ENCODE peak calls at places on chromosomes 12 and 14, in seven cellular contexts. K is tibial artery, J is fibroblast of lung, H is left ventricle myocardium inferior, G is suprapubic skin, S is dorsolateral prefrontal cortex, I is heart left ventricle. M is an unnamed sample.

GRCh38 chr12:76450690-76451089 is 102.5 kb upstream of the BBS10 start:
- DNase-seq in K (no peak), J (peak; percentile 83), H (no peak), G (no peak), S (no peak), I (no peak), M (no peak)

GRCh38 chr12:125222876-125223275 is 157.6 kb downstream of the AACS start:
- DNase-seq in K (no peak), J (no peak), H (no peak), G (no peak), S (no peak), I (no peak), M (no peak)

GRCh38 chr14:50056457-50056856 is 59.9 kb downstream of the VCPKMT start:
- DNase-seq in K (no peak), J (no peak), H (no peak), G (no peak), S (no peak), I (no peak), M (no peak)

GRCh38 chr12:31897791-31898503 is 61.3 kb upstream of the RESF1 start:
- DNase-seq in K (peak; percentile 34), J (no peak), H (peak; percentile 40), G (no peak), S (no peak), I (peak; percentile 34), M (no peak)

GRCh38 chr12:102421801-102422583 is 58.4 kb downstream of the IGF1 start:
- DNase-seq in K (no peak), J (no peak), H (no peak), G (no peak), S (no peak), I (no peak), M (no peak)

GRCh38 chr12:93379432-93380308 is 1.9 kb downstream of the NUDT4 start:
- DNase-seq in K (no peak), J (no peak), H (no peak), G (no peak), S (no peak), I (no peak), M (no peak)

GRCh38 chr14:59356783-59357182 is 108.4 kb downstream of the GPR135 start:
- DNase-seq in K (no peak), J (no peak), H (no peak), G (no peak), S (no peak), I (no peak), M (no peak)

GRCh38 chr14:96823652-96824051 is 26.5 kb downstream of the VRK1 start:
- DNase-seq in K (no peak), J (no peak), H (no peak), G (no peak), S (no peak), I (no peak), M (no peak)

GRCh38 chr12:50246873-50247612 is 36.3 kb downstream of the LIMA1 start:
- DNase-seq in K (peak; percentile 86), J (peak; percentile 98), H (peak; percentile 68), G (peak; percentile 91), S (peak; percentile 88), I (peak; percentile 86), M (no peak)

GRCh38 chr14:74739293-74740030 is 23.7 kb upstream of the YLPM1 start:
- DNase-seq in K (no peak), J (no peak), H (no peak), G (no peak), S (no peak), I (no peak), M (no peak)

GRCh38 chr12:50537538-50537919 is 32.7 kb downstream of the DIP2B start:
- DNase-seq in K (no peak), J (no peak), H (no peak), G (no peak), S (no peak), I (no peak), M (no peak)

GRCh38 chr12:31578632-31579031 is 12.3 kb downstream of the DENND5B start:
- DNase-seq in K (no peak), J (peak; percentile 64), H (no peak), G (no peak), S (peak; percentile 71), I (no peak), M (no peak)

GRCh38 chr12:93784339-93785086 is 107.3 kb downstream of the CRADD start:
- DNase-seq in K (peak; percentile 83), J (peak; percentile 89), H (peak; percentile 30), G (peak; percentile 77), S (no peak), I (peak; percentile 36), M (peak; percentile 59)

GRCh38 chr14:104688505-104688754 is 988 bp upstream of the INF2 start:
- DNase-seq in K (no peak), J (no peak), H (no peak), G (no peak), S (no peak), I (no peak), M (no peak)

GRCh38 chr12:108820700-108821406 is 36.5 kb downstream of the SSH1 start:
- DNase-seq in K (no peak), J (no peak), H (no peak), G (no peak), S (no peak), I (no peak), M (peak; percentile 67)

GRCh38 chr12:108822458-108823205 is 34.8 kb downstream of the SSH1 start:
- DNase-seq in K (no peak), J (no peak), H (no peak), G (no peak), S (no peak), I (no peak), M (no peak)

GRCh38 chr12:108819920-108820699 is 37.3 kb downstream of the SSH1 start:
- DNase-seq in K (no peak), J (no peak), H (no peak), G (no peak), S (no peak), I (no peak), M (no peak)

GRCh38 chr12:108823804-108824203 is 33.6 kb downstream of the SSH1 start:
- DNase-seq in K (no peak), J (no peak), H (no peak), G (no peak), S (no peak), I (no peak), M (no peak)

DNA sequence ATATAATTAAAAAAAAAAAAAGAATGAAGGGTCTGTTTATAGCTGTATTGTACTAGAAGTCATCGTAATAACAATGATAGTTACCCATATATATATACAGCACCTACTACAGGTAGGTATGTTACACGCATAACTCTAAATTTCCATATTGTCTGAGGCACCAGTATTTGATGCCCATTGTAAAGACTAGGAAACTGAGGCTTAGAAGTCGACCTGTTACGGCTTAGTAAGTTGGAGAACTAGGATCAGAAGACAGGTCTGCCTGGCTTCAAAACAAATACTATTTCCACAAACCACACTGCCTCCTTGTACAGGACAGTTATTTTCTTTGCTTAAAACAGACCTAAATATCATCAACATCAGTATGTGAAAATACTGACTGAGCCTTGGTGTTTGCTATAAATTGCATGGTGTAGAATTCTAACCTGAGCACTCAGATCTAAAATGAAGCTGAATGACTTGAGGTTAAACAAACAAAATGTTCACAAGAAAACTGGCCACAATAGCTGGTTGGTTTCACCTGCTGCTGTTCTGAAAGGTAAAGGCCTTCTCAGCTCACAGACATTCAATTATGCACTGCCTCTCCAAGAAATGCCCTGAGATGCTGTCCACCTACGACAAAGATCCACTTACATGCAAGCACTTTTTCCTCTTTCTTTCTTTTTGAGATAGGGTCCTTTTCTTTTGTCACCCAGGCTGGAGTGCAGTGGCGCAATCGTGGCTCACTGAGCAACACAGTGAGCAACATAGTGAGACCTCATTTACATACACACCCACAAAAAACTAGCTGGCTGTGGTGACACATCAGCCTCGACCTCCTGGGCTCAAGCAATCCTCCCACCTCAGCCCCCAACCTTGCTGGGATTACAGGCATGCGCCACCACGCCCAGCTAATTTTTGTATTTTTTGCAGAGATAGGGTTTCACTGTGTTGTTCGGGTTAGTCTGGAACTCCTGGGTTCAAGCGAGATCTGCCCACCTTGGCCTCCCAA is 35.7 kb downstream of the SSH1 start:
- DNase-seq in K (no peak), J (no peak), H (no peak), G (no peak), S (no peak), I (no peak), M (no peak)
- H3K27ac ChIP-seq in K (no peak overlapping the region), J (peak overlapping the region; percentile 13), H (peak overlapping the region; percentile 94), G (no peak overlapping the region), S (no peak overlapping the region), I (peak overlapping the region; percentile 92), M (peak overlapping the region; percentile 34)

GRCh38 chr12:130863298-130863697 is 8.6 kb upstream of the RAN start:
- DNase-seq in K (no peak), J (no peak), H (no peak), G (no peak), S (no peak), I (no peak), M (no peak)
- TF ChIP-seq CTCF in K (no peak), J (no peak), H (no peak), G (no peak), S (no peak), I (no peak), M (no peak)

GRCh38 chr12:116695464-116695725 is 42.5 kb downstream of the SPRING1 start:
- DNase-seq in K (no peak), J (no peak), H (no peak), G (no peak), S (no peak), I (no peak), M (no peak)

GRCh38 chr12:116692605-116693004 is 45.3 kb downstream of the SPRING1 start:
- DNase-seq in K (no peak), J (no peak), H (no peak), G (no peak), S (no peak), I (no peak), M (no peak)

GRCh38 chr12:116691636-116692035 is 46.2 kb downstream of the SPRING1 start:
- DNase-seq in K (no peak), J (no peak), H (no peak), G (no peak), S (no peak), I (no peak), M (no peak)

GRCh38 chr12:116694653-116695463 is 43.0 kb downstream of the SPRING1 start:
- DNase-seq in K (no peak), J (no peak), H (peak; percentile 34), G (no peak), S (peak; percentile 30), I (no peak), M (no peak)

GRCh38 chr12:116693259-116694227 is 44.3 kb downstream of the SPRING1 start:
- DNase-seq in K (no peak), J (no peak), H (no peak), G (no peak), S (peak; percentile 23), I (no peak), M (no peak)
- H3K4me3 ChIP-seq in K (no peak overlapping the region), J (no peak overlapping the region), H (peak overlapping the region; percentile 56), G (peak overlapping the region; percentile 38), S (peak overlapping the region; percentile 50), I (peak overlapping the region; percentile 50), M (no peak overlapping the region)

DNA sequence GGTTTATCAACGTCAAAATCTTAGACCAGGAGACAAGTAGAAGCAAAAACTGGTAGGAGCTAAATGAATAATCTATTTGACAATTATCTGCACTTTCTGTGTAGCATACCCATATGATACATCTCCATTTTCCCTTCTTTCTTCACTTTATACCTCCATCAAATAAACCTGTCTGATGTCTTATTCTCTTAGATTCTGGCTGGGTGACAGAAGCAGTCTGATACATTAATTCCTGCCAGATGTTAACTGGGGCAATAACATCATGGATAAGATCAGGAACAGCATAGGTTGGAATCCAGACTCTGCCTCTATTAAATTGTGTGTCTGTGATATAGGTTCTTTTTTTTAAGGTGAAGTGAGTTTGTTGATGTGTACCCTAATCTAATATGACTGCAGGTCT is 11.7 kb upstream of the RERG start:
- DNase-seq in K (no peak), J (no peak), H (no peak), G (no peak), S (no peak), I (no peak), M (no peak)
- H3K27ac ChIP-seq in K (no peak overlapping the region), J (no peak overlapping the region), H (no peak overlapping the region), G (no peak overlapping the region), S (no peak overlapping the region), I (no peak overlapping the region), M (no peak overlapping the region)